ENCODE peak calls at places on chromosomes 4 and X, in four cellular contexts. A, I, Q and M are unnamed samples.

GRCh38 chr4:165111906-165112257 is 778 bp downstream of the TMEM192 start:
- DNase-seq in A (no peak), I (no peak), Q (no peak), M (no peak)

GRCh38 chr4:140705625-140706275 is 50.4 kb downstream of the TBC1D9 start:
- DNase-seq in A (no peak), I (no peak), Q (no peak), M (no peak)

GRCh38 chr4:6963139-6963611 is 53.5 kb downstream of the TBC1D14 start:
- DNase-seq in A (no peak), I (no peak), Q (no peak), M (no peak)

GRCh38 chr4:30330894-30331652 is 389.1 kb upstream of the PCDH7 start:
- DNase-seq in A (no peak), I (no peak), Q (no peak), M (no peak)

GRCh38 chr4:26380740-26381139 is 59.9 kb downstream of the RBPJ start:
- DNase-seq in A (no peak), I (no peak), Q (no peak), M (no peak)

GRCh38 chr4:3257125-3257690 is 8.2 kb downstream of the MSANTD1 start:
- DNase-seq in A (no peak), I (no peak), Q (no peak), M (peak)

GRCh38 chrX:13055486-13055885 is 11.1 kb upstream of the FAM9C start:
- DNase-seq in A (no peak), I (no peak), Q (no peak), M (no peak)

GRCh38 chr4:26219206-26219605 is 101.6 kb upstream of the RBPJ start:
- DNase-seq in A (no peak), I (no peak), Q (no peak), M (no peak)

GRCh38 chr4:123102897-123103489 is 180.6 kb upstream of the NUDT6 start:
- DNase-seq in A (no peak), I (peak), Q (peak), M (peak)

GRCh38 chr4:93751410-93751809 is 77.1 kb upstream of the ATOH1 start:
- DNase-seq in A (no peak), I (no peak), Q (no peak), M (no peak)

GRCh38 chr4:22686156-22686555 is 6.6 kb upstream of the GBA3 start:
- DNase-seq in A (no peak), I (no peak), Q (peak), M (no peak)

GRCh38 chr4:115759231-115759630 is 645.8 kb upstream of the NDST4 start:
- DNase-seq in A (peak), I (no peak), Q (no peak), M (no peak)

GRCh38 chr4:67288964-67289363 is 256.3 kb downstream of the CENPC start:
- DNase-seq in A (no peak), I (no peak), Q (peak), M (peak)

GRCh38 chrX:13815664-13816063 is 1.2 kb downstream of the GPM6B start:
- DNase-seq in A (no peak), I (no peak), Q (no peak), M (no peak)

GRCh38 chrX:54807524-54808108 is at the start of gene MAGED2:
- DNase-seq in A (no peak), I (no peak), Q (peak), M (no peak)

GRCh38 chr4:156101571-156101970 is 147.9 kb upstream of the CTSO start:
- DNase-seq in A (no peak), I (no peak), Q (no peak), M (no peak)

GRCh38 chrX:144006811-144007210 is 122.9 kb downstream of the UBE2NL start:
- DNase-seq in A (no peak), I (no peak), Q (peak), M (peak)

GRCh38 chr4:141548791-141549190 is 87.6 kb upstream of the IL15 start:
- DNase-seq in A (no peak), I (no peak), Q (no peak), M (no peak)

GRCh38 chr4:84451546-84451945 is 47.5 kb downstream of the NKX6-1 start:
- DNase-seq in A (no peak), I (no peak), Q (peak), M (peak)

GRCh38 chrX:64394059-64394873 is 986 bp downstream of the MTMR8 start:
- DNase-seq in A (no peak), I (no peak), Q (no peak), M (no peak)

GRCh38 chrX:34875204-34875603 is 67.4 kb upstream of the FAM47B start:
- DNase-seq in A (no peak), I (no peak), Q (peak), M (peak)

GRCh38 chr4:80732010-80732409 is 298.5 kb upstream of the BMP3 start:
- DNase-seq in A (no peak), I (no peak), Q (peak), M (peak)

GRCh38 chr4:38868055-38868965 is 704 bp downstream of the FAM114A1 start:
- DNase-seq in A (peak), I (no peak), Q (peak), M (peak)

GRCh38 chr4:74004668-74005067 is 6.2 kb upstream of the CXCL5 start:
- DNase-seq in A (no peak), I (no peak), Q (no peak), M (no peak)

GRCh38 chr4:176340871-176341685 is 21.3 kb downstream of the SPCS3 start:
- DNase-seq in A (no peak), I (no peak), Q (peak), M (peak)

GRCh38 chr4:41832961-41833360 is 84.4 kb upstream of the PHOX2B start:
- DNase-seq in A (no peak), I (no peak), Q (peak), M (peak)

GRCh38 chrX:54810532-54810931 is 3.0 kb downstream of the MAGED2 start:
- DNase-seq in A (no peak), I (no peak), Q (no peak), M (no peak)

GRCh38 chr4:142475663-142476062 is 370.4 kb downstream of the INPP4B start:
- DNase-seq in A (no peak), I (no peak), Q (peak), M (peak)

GRCh38 chr4:119231517-119231916 is 19.0 kb downstream of the USP53 start:
- DNase-seq in A (no peak), I (no peak), Q (no peak), M (no peak)

GRCh38 chr4:98638661-98639060 is 19.8 kb downstream of the TSPAN5 start:
- DNase-seq in A (no peak), I (no peak), Q (no peak), M (no peak)

GRCh38 chrX:40173662-40174593 is 76.2 kb upstream of the BCOR start:
- DNase-seq in A (peak), I (no peak), Q (peak), M (no peak)

GRCh38 chr4:116512552-116512951 is 572.8 kb downstream of the TRAM1L1 start:
- DNase-seq in A (no peak), I (no peak), Q (no peak), M (no peak)

GRCh38 chr4:110850461-110851447 is 227.9 kb upstream of the PITX2 start:
- DNase-seq in A (no peak), I (no peak), Q (no peak), M (no peak)

GRCh38 chr4:152102184-152103000 is 341.6 kb upstream of the GATB start:
- DNase-seq in A (no peak), I (no peak), Q (no peak), M (peak)

GRCh38 chrX:15497865-15498264 is 2.7 kb upstream of the BMX start:
- DNase-seq in A (no peak), I (no peak), Q (peak), M (peak)

GRCh38 chr4:37661643-37662221 is 24.4 kb downstream of the RELL1 start:
- DNase-seq in A (no peak), I (no peak), Q (no peak), M (no peak)

GRCh38 chr4:55865228-55865806 is 11.9 kb downstream of the EXOC1 start:
- DNase-seq in A (no peak), I (no peak), Q (peak), M (peak)

DNA sequence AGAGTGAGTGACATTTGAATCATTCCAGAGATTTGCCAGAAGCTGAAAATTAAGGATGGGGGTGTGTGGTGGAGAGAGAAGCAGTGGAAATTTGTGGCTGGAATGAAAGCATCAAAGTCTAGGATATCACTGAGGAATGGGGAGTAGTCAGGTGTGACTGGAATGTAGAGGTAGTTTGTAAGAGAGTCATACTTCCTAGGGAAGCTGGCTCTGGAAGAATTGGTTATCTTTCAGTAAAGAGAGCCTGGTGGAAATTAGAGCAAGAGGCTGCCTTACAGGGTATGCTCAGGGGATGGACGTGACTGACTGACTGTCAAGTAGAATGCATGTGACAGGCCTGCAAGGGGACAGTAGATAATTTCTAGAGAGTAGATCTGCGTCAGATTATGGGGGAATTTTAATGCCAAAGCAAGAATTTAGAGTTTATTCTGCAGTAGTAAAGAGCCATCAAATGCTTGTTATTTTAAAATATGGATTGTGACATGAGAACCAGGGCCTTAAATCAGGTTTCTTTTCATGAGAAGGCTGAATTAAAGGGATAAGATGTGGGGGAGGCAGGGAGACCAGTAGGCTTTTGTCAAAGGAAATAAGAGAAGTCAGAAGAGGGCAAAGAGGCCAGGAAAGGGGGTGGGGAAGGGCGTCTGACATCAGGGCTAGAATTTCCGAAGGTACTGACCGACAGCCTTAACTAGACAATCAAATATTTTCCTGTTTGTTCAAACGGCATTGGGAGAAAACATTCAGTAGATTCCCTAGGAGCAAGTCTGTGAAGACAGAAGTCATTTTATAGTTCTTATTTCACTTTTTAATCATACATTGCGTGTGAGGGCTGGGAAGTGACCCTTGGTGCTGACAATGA is 109.9 kb downstream of the AFF1 start:
- DNase-seq in A (no peak), I (no peak), Q (no peak), M (no peak)
- H3K4me3 ChIP-seq in A (peak), I (no peak), Q (no peak), M (no peak)

GRCh38 chrX:137430301-137430700 is 135.6 kb upstream of the ZIC3 start:
- DNase-seq in A (no peak), I (no peak), Q (no peak), M (no peak)

GRCh38 chrX:137431693-137432488 is 134.0 kb upstream of the ZIC3 start:
- DNase-seq in A (no peak), I (no peak), Q (no peak), M (no peak)

GRCh38 chrX:137430984-137431475 is 134.9 kb upstream of the ZIC3 start:
- DNase-seq in A (no peak), I (no peak), Q (no peak), M (no peak)

GRCh38 chrX:137428777-137429564 is 137.0 kb upstream of the ZIC3 start:
- DNase-seq in A (no peak), I (no peak), Q (no peak), M (no peak)

GRCh38 chrX:137432609-137433008 is 133.3 kb upstream of the ZIC3 start:
- DNase-seq in A (no peak), I (no peak), Q (no peak), M (peak)
- TF ChIP-seq CTCF in A (peak), I (no peak), Q (no peak), M (peak)

GRCh38 chr4:78645853-78646757 is 94.5 kb downstream of the ANXA3 start:
- DNase-seq in A (peak), I (peak), Q (peak), M (peak)
- H3K4me3 ChIP-seq in A (peak), I (peak), Q (no peak), M (peak)

DNA sequence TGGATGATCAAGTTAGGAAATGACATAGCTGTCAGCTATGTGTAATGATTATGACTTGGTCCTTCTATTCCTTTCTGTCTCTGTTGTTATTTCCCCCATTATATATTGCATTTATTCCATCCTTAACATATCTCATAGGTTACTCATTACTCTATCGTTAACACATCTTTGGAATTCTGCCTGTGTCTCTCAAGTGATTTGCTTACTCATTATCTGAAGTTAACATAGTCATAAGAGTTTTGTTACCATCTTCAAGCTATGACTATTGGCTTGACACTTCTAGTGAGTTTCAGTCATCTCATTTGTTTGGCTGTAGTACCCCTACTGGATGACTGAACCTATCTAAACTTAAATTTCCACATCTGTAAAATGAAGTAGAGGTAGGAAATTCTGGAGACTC is 286.1 kb upstream of the PPP1R2C start:
- DNase-seq in A (no peak), I (no peak), Q (no peak), M (peak)
- TF ChIP-seq CTCF in A (no peak), I (no peak), Q (no peak), M (no peak)

GRCh38 chrX:10121787-10122186 is 35.0 kb upstream of the CLCN4 start:
- DNase-seq in A (no peak), I (no peak), Q (no peak), M (no peak)
- H3K4me3 ChIP-seq in A (no peak), I (no peak), Q (no peak), M (no peak)

DNA sequence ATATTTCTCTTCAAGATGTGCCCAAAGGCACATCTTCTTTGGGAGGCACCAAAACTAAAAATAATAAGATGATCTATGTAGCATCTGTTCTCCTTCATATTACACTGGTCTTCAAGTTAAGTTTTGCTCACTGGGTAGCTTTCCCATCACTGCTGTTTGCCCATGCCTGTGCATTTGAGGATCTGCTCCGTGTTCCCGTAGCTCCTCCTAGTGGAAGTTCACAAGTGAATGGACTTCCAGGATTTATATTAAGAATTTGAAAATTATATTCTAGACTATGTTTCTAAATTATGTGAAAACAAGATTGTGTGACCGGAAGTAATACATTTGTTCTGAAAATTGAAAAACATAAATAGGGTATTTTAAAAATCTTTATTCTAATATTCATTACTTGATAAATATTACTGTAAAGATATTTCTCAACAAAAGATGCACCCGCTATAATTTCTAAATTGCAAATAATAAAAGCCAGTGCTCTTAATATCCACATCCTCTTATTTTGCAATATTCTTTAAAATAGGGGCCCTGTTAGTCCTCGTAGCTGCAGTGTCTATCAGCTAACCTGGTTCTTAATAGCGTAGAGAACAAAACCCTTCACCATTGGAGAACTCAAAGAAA is 147.7 kb downstream of the RBM46 start:
- DNase-seq in A (no peak), I (no peak), Q (peak), M (peak)
- TF ChIP-seq CTCF in A (no peak), I (no peak), Q (peak), M (peak)

GRCh38 chr4:139633195-139633594 is 32.4 kb upstream of the MGST2 start:
- DNase-seq in A (no peak), I (no peak), Q (no peak), M (no peak)
- H3K4me3 ChIP-seq in A (peak), I (no peak), Q (no peak), M (no peak)